ENCODE peak calls at places on chromosome 9, in five cellular contexts. B, N, L, V and C are unnamed samples.

GRCh38 chr9:19028835-19029451 is 4.1 kb downstream of the SAXO1 start:
- DNase-seq in V (no peak), N (peak), B (no peak), L (peak), C (peak)

GRCh38 chr9:96230002-96230401 is 72.0 kb downstream of the HSD17B3 start:
- DNase-seq in V (no peak), B (no peak), N (no peak), L (no peak), C (no peak)

GRCh38 chr9:77952641-77953341 is 78.8 kb downstream of the GNAQ start:
- DNase-seq in N (peak), L (no peak), B (no peak), V (no peak), C (no peak)

GRCh38 chr9:116837038-116837998 is 150.2 kb downstream of the TRIM32 start:
- DNase-seq in N (no peak), V (no peak), L (no peak), B (no peak), C (no peak)

GRCh38 chr9:89430995-89431394 is 66.9 kb downstream of the SEMA4D start:
- DNase-seq in N (no peak), V (no peak), B (no peak), L (peak), C (peak)

GRCh38 chr9:6382681-6383080 is 30.3 kb upstream of the UHRF2 start:
- DNase-seq in N (no peak), L (no peak), B (no peak), V (no peak), C (no peak)

GRCh38 chr9:79567671-79568098 is 4.1 kb upstream of the TLE4 start:
- DNase-seq in N (no peak), V (no peak), B (no peak), L (no peak), C (no peak)

GRCh38 chr9:85453850-85454249 is 287.9 kb downstream of the AGTPBP1 start:
- DNase-seq in L (no peak), V (no peak), B (no peak), N (no peak), C (no peak)

GRCh38 chr9:124257865-124258764 is at the start of gene NEK6:
- DNase-seq in L (peak), N (peak), V (no peak), B (peak), C (peak)

GRCh38 chr9:120161801-120162200 is 418.2 kb downstream of the CDK5RAP2 start:
- DNase-seq in N (no peak), B (no peak), L (no peak), V (no peak), C (no peak)

GRCh38 chr9:94919376-94920098 is 193.0 kb downstream of the AOPEP start:
- DNase-seq in N (no peak), V (no peak), L (no peak), B (peak), C (no peak)

GRCh38 chr9:37036237-37037136 is 2.4 kb upstream of the PAX5 start:
- DNase-seq in V (no peak), N (peak), B (no peak), L (peak), C (peak)

GRCh38 chr9:35114921-35115341 is 731 bp downstream of the ATOSB start:
- DNase-seq in N (peak), V (no peak), B (peak), L (peak), C (peak)

GRCh38 chr9:2655411-2655901 is 33.9 kb downstream of the VLDLR start:
- DNase-seq in L (no peak), N (no peak), B (no peak), V (no peak), C (no peak)

GRCh38 chr9:120723547-120723946 is 9.3 kb upstream of the MEGF9 start:
- DNase-seq in L (no peak), N (no peak), V (no peak), B (no peak), C (no peak)

GRCh38 chr9:127133739-127134167 is 11.3 kb upstream of the ANGPTL2 start:
- DNase-seq in V (no peak), N (no peak), B (peak), L (peak), C (peak)

GRCh38 chr9:137551656-137552534 is at the start of gene MRPL41:
- DNase-seq in N (peak), B (peak), L (peak), V (peak), C (peak)

GRCh38 chr9:130054428-130054786 is 701 bp downstream of the GPR107 start:
- DNase-seq in N (no peak), B (no peak), L (no peak), V (no peak), C (no peak)

GRCh38 chr9:77595426-77596051 is 52.6 kb downstream of the GNA14 start:
- DNase-seq in L (no peak), B (no peak), N (peak), V (no peak), C (no peak)

GRCh38 chr9:89350988-89351557 is 32.8 kb downstream of the SECISBP2 start:
- DNase-seq in B (no peak), N (no peak), L (no peak), V (no peak), C (no peak)

GRCh38 chr9:127419306-127419705 is 4.9 kb upstream of the ZNF79 start:
- DNase-seq in N (peak), B (no peak), V (no peak), L (no peak), C (no peak)

GRCh38 chr9:126702501-126703329 is 89.0 kb downstream of the LMX1B start:
- DNase-seq in V (peak), B (peak), N (no peak), L (no peak), C (no peak)

GRCh38 chr9:37446401-37446800 is 18.8 kb downstream of the ZBTB5 start:
- DNase-seq in B (no peak), V (no peak), L (no peak), N (no peak), C (no peak)

GRCh38 chr9:128946945-128947422 is 419 bp downstream of the DOLK start:
- DNase-seq in B (peak), L (peak), V (peak), N (peak), C (peak)

GRCh38 chr9:75811692-75812091 is 78.8 kb upstream of the PCSK5 start:
- DNase-seq in B (no peak), V (no peak), N (no peak), L (no peak), C (no peak)

GRCh38 chr9:101711330-101711941 is 27.0 kb downstream of the GRIN3A start:
- DNase-seq in B (no peak), L (no peak), N (peak), V (no peak), C (no peak)

GRCh38 chr9:27569406-27569805 is 3.9 kb downstream of the C9orf72 start:
- DNase-seq in V (no peak), B (no peak), L (no peak), N (no peak), C (no peak)

GRCh38 chr9:27572918-27573698 is at the start of gene C9orf72:
- DNase-seq in B (peak), L (peak), V (peak), N (peak), C (peak)

GRCh38 chr9:27573699-27574265 is 501 bp upstream of the C9orf72 start:
- DNase-seq in N (peak), B (peak), V (peak), L (peak), C (peak)

GRCh38 chr9:27572036-27572435 is 1.2 kb downstream of the C9orf72 start:
- DNase-seq in N (no peak), L (no peak), V (no peak), B (no peak), C (no peak)

DNA sequence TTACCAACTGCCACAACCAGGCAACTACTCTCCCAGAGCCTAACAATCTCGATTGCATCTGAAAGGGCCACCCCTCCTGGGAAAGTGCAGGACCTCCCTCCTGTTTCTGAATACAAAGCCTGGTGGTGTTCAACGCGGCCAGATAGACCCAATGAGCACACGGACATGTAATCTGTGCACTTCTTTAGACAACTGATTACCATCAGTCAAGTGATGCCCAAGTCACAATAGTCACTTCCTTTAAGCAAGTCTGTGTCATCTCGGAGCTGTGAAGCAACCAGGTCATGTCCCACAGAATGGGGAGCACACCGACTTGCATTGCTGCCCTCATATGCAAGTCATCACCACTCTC is 739 bp downstream of the C9orf72 start:
- DNase-seq in L (peak), B (peak), V (no peak), N (peak), C (peak)
- TF ChIP-seq POLR2A in L (no peak), B (no peak), V (peak), N (peak), C (no peak)

GRCh38 chr9:20622330-20623020 is at the start of gene MLLT3:
- DNase-seq in N (peak), L (peak), V (peak), B (peak), C (peak)
- TF ChIP-seq POLR2A in N (peak), L (peak), V (no peak), B (peak), C (peak)

DNA sequence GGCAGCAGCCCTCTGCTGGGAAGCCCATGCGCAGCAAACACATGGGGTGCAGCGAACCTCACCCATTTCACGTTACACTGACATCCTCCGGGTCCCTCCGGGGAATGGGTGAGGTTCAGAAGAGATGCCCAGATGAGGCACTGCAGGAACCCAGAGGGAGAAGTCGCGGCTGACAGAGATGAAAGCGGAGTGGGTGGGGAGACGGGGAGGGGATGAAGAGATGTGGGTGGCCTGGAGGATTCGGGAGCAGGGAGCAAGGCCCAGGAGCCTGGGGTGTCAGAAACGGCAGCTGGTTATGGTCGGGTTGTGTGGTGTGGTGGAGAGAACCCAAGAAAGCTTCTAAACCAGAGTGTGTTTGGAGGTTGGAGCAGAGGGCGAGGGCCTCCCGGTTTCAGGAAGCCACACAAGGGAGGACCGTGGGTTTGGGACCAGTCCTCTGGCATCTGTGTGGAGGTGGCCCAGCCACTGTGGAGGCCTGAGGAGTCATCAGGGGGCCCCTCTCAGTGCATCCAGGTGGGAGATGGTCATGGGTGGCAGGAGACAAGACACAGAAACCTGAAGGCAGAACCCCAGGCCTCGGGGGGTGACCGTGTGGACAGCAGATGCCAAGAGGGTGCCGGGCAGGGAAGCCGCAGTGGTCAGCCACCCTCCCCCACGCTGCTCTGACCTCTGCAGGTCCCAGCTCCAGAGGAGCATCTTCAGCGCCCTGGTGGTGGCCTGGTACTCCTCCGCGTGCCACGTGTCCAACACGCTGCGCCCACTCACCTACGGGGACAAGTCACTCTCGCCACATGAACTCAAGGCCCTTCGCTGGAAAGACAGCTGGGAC is 8.6 kb downstream of the UCK1 start:
- DNase-seq in B (peak), V (no peak), N (no peak), L (no peak), C (no peak)
- TF ChIP-seq POLR2A in B (no peak), V (no peak), N (no peak), L (no peak), C (no peak)

GRCh38 chr9:134156564-134157377 is 7.6 kb downstream of the RNU6ATAC start:
- DNase-seq in V (no peak), B (no peak), L (no peak), N (no peak), C (no peak)

GRCh38 chr9:134158753-134159392 is 5.5 kb downstream of the RNU6ATAC start:
- DNase-seq in V (no peak), L (no peak), B (no peak), N (no peak), C (no peak)

GRCh38 chr9:134158242-134158641 is 6.1 kb downstream of the RNU6ATAC start:
- DNase-seq in N (no peak), V (no peak), B (no peak), L (no peak), C (no peak)

GRCh38 chr9:134155812-134156360 is 8.5 kb downstream of the RNU6ATAC start:
- DNase-seq in L (no peak), V (no peak), B (no peak), N (no peak), C (no peak)

DNA sequence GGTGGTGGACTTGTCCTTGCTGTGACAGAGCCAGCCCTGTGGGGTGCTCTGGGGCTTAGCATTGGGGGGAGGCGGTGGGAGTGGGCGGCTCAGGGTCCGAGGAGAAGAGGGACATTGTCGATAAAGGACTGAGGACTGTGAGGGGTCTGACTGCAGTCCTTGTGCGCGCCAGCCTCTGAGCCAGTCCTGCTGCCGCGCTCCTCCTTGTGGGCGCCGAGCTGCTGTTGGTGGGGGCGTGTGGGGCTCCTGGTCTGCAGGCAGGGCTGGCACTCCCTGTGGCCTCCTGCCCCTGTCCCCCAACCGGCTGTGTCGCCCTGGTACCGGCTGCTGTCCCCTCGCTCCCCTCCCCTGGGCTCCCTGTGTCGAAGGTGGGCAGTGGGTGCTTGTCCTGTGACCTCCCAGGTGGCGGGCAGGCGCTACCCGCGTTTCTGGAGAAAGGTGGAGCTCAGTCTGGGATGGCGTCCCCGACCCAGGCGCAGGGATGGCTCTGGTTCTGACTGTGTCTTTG is 6.9 kb downstream of the RNU6ATAC start:
- DNase-seq in L (no peak), B (no peak), V (no peak), N (no peak), C (no peak)
- TF ChIP-seq POLR2A in L (no peak), B (no peak), V (no peak), N (no peak), C (no peak)

GRCh38 chr9:70420267-70421019 is 6.0 kb upstream of the KLF9 start:
- DNase-seq in L (peak), V (peak), B (peak), N (no peak), C (peak)
- TF ChIP-seq POLR2A in L (peak), V (peak), B (peak), N (peak), C (peak)

GRCh38 chr9:109440117-109440515 is 58.0 kb downstream of the PTPN3 start:
- DNase-seq in B (no peak), L (no peak), N (no peak), V (no peak), C (no peak)
- TF ChIP-seq POLR2A in B (no peak), L (no peak), N (no peak), V (no peak), C (no peak)

GRCh38 chr9:136303066-136303824 is 649 bp downstream of the CCDC187 start:
- DNase-seq in N (no peak), B (no peak), V (no peak), L (no peak), C (no peak)
- TF ChIP-seq POLR2A in N (no peak), B (no peak), V (no peak), L (no peak), C (no peak)

DNA sequence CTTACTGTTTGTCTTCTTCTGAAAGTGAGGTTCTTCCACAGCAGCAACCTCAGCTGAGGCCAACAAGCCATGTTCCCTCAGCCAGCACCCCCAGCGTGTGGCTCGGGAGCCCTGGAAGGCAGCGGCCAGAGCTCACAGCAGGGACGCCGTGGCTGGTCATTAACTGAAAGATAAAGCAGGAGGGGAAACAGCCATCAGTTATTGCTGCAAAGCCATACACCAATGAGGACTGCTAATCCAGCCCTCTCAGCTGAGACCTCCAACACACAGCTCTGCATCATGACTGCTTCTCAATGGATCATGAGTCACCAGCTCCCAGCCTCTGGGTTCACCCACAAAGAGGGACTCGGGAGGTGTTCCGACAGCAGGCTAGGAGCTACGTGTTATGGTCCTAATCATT is 24.3 kb downstream of the ABCA1 start:
- DNase-seq in L (no peak), B (no peak), V (no peak), N (no peak), C (no peak)
- TF ChIP-seq POLR2A in L (no peak), B (no peak), V (no peak), N (no peak), C (no peak)

DNA sequence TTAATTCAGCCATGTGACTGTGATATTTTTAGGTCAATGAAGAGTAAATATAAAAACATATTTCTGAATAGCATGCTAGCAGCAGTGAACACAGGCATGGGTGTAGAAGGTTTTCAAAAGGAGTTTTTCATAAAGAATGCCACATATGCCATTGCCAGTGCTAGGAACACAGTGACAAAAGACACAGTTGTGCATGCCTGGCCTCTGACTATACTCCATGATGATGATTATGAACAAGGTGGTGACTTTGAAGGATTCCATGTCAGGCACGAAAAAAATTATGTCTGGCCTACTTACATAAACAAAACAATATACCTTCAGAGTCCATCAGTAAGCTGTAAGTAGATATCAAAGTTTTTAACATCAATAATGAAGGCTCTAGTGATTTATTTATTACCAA is 438.7 kb downstream of the TLE1 start:
- DNase-seq in N (no peak), L (no peak), B (no peak), V (no peak), C (no peak)
- TF ChIP-seq POLR2A in N (no peak), L (no peak), B (no peak), V (no peak), C (no peak)